ENCODE peak calls at places on chromosomes 2 and 18, in five cellular contexts. S is germinal center; G is fibroblast of the aortic adventitia; E is activated T-cell treated with anti-CD3 and anti-CD28 coated beads for 24 hours; V is stimulated activated naive CD8-positive, alpha-beta T cell treated with anti-CD3 and anti-CD28 coated beads, Interleukin-15, Interleukin-2, amounts not matched to agents 100 U/mL and 50 U/mL, for 24 hours. U is an unnamed sample.

GRCh38 chr2:98084869-98085238 is 2.1 kb upstream of the VWA3B start:
- DNase-seq in S (no peak), G (no peak), E (no peak), V (no peak), U (no peak)

GRCh38 chr2:215728504-215729065 is 284.8 kb downstream of the MREG start:
- DNase-seq in S (no peak), G (peak), E (no peak), V (no peak), U (peak)

GRCh38 chr18:7921938-7922587 is 354.9 kb downstream of the PTPRM start:
- DNase-seq in S (no peak), G (peak), E (no peak), V (no peak), U (peak)

GRCh38 chr18:616380-616995 is 19.7 kb downstream of the CLUL1 start:
- DNase-seq in S (peak), G (peak), E (no peak), V (no peak), U (peak)

GRCh38 chr2:227325824-227326195 is 759 bp downstream of the MFF start:
- DNase-seq in S (peak), G (peak), E (no peak), V (peak), U (peak)

GRCh38 chr18:29191263-29191662 is 1014.3 kb upstream of the CDH2 start:
- DNase-seq in S (no peak), G (peak), E (no peak), V (no peak), U (peak)

GRCh38 chr2:233079473-233079877 is 19.3 kb downstream of the INPP5D start:
- DNase-seq in S (no peak), G (no peak), E (no peak), V (peak), U (no peak)

GRCh38 chr2:27956895-27957294 is 66.4 kb downstream of the BABAM2 start:
- DNase-seq in S (no peak), G (peak), E (no peak), V (no peak), U (peak)

GRCh38 chr18:55781481-55781957 is 193.5 kb upstream of the TCF4 start:
- DNase-seq in S (no peak), G (peak), E (no peak), V (no peak), U (peak)

GRCh38 chr2:139478191-139478914 is 698.2 kb upstream of the NXPH2 start:
- DNase-seq in S (no peak), G (no peak), E (no peak), V (no peak), U (peak)

GRCh38 chr2:239735829-239736357 is 289.2 kb downstream of the NDUFA10 start:
- DNase-seq in S (no peak), G (no peak), E (no peak), V (no peak), U (no peak)

GRCh38 chr18:36127866-36128845 is 984 bp downstream of the SLC39A6 start:
- DNase-seq in S (no peak), G (peak), E (no peak), V (peak), U (peak)

GRCh38 chr2:214543386-214543955 is 132.6 kb downstream of the VWC2L start:
- DNase-seq in S (no peak), G (no peak), E (no peak), V (no peak), U (peak)

GRCh38 chr2:25127631-25128030 is 40.7 kb downstream of the POMC start:
- DNase-seq in S (no peak), G (peak), E (no peak), V (no peak), U (peak)

GRCh38 chr2:64268330-64268729 is 124.1 kb upstream of the PELI1 start:
- DNase-seq in S (no peak), G (no peak), E (no peak), V (no peak), U (no peak)

U was measured in fibroblast of mammary gland.